ENCODE peak calls at places on chromosomes 12 and 14, in five cellular contexts. One of them, this sample, is unnamed.

GRCh38 chr12:22733756-22734155 is 108.8 kb downstream of the ETNK1 start:
- DNase-seq in smooth muscle cell of the brain vasculature: no peak
- DNase-seq in ELF-1: no peak
- DNase-seq in islet precursor cell: no peak
- DNase-seq in activated CD4-positive, alpha-beta memory T cell treated with anti-CD3 and anti-CD28 coated beads for 36 hours: no peak
- DNase-seq in this sample: no peak

GRCh38 chr12:6766651-6767300 is 613 bp downstream of the PTMS start:
- DNase-seq in islet precursor cell: peak; percentile 86
- DNase-seq in activated CD4-positive, alpha-beta memory T cell treated with anti-CD3 and anti-CD28 coated beads for 36 hours: peak; percentile 72
- DNase-seq in ELF-1: peak; percentile 68
- DNase-seq in smooth muscle cell of the brain vasculature: no peak
- DNase-seq in this sample: peak; percentile 34

GRCh38 chr14:66677780-66678179 is 169.8 kb downstream of the GPHN start:
- DNase-seq in ELF-1: no peak
- DNase-seq in smooth muscle cell of the brain vasculature: no peak
- DNase-seq in islet precursor cell: no peak
- DNase-seq in activated CD4-positive, alpha-beta memory T cell treated with anti-CD3 and anti-CD28 coated beads for 36 hours: no peak
- DNase-seq in this sample: no peak

GRCh38 chr12:46214668-46215429 is 54.0 kb downstream of the SLC38A1 start:
- DNase-seq in ELF-1: no peak
- DNase-seq in smooth muscle cell of the brain vasculature: no peak
- DNase-seq in islet precursor cell: peak; percentile 83
- DNase-seq in activated CD4-positive, alpha-beta memory T cell treated with anti-CD3 and anti-CD28 coated beads for 36 hours: peak; percentile 93
- DNase-seq in this sample: peak; percentile 89

GRCh38 chr14:93113678-93114067 is 2.1 kb downstream of the ITPK1 start:
- DNase-seq in ELF-1: no peak
- DNase-seq in activated CD4-positive, alpha-beta memory T cell treated with anti-CD3 and anti-CD28 coated beads for 36 hours: no peak
- DNase-seq in islet precursor cell: no peak
- DNase-seq in smooth muscle cell of the brain vasculature: no peak
- DNase-seq in this sample: no peak

GRCh38 chr14:33315721-33316120 is 377.0 kb downstream of the NPAS3 start:
- DNase-seq in smooth muscle cell of the brain vasculature: no peak
- DNase-seq in activated CD4-positive, alpha-beta memory T cell treated with anti-CD3 and anti-CD28 coated beads for 36 hours: no peak
- DNase-seq in ELF-1: no peak
- DNase-seq in islet precursor cell: no peak
- DNase-seq in this sample: no peak

GRCh38 chr12:26971963-26972362 is 33.7 kb downstream of the FGFR1OP2 start:
- DNase-seq in activated CD4-positive, alpha-beta memory T cell treated with anti-CD3 and anti-CD28 coated beads for 36 hours: peak; percentile 85
- DNase-seq in islet precursor cell: no peak
- DNase-seq in smooth muscle cell of the brain vasculature: no peak
- DNase-seq in ELF-1: no peak
- DNase-seq in this sample: peak; percentile 57

GRCh38 chr12:47777741-47778558 is 4.9 kb downstream of the SLC48A1 start:
- DNase-seq in activated CD4-positive, alpha-beta memory T cell treated with anti-CD3 and anti-CD28 coated beads for 36 hours: no peak
- DNase-seq in smooth muscle cell of the brain vasculature: no peak
- DNase-seq in islet precursor cell: no peak
- DNase-seq in ELF-1: peak; percentile 68
- DNase-seq in this sample: no peak